ENCODE peak calls at places on chromosome 6, in eight cellular contexts. U is DMS79 treated with DMSO at 0.1 percent for 48 hours; P is AG10803; I is tibial artery; F is H54; V is sciatic nerve; L is kidney tubule cell; G is CD8-positive, alpha-beta memory T cell. Z is an unnamed sample.

GRCh38 chr6:157878039-157878438 is 55.0 kb downstream of the SNX9 start:
- DNase-seq in U (no peak), P (no peak), I (no peak), F (no peak), V (no peak), L (no peak), G (no peak), Z (no peak)

GRCh38 chr6:118506071-118506638 is 41.9 kb upstream of the PLN start:
- DNase-seq in U (no peak), P (no peak), I (no peak), F (no peak), V (no peak), L (no peak), G (no peak), Z (no peak)

GRCh38 chr6:113683968-113684367 is 173.2 kb upstream of the MARCKS start:
- DNase-seq in U (no peak), P (no peak), I (no peak), F (no peak), V (no peak), L (no peak), G (no peak), Z (no peak)

GRCh38 chr6:122712864-122713612 is 66.5 kb upstream of the FABP7 start:
- DNase-seq in U (no peak), P (no peak), I (no peak), F (no peak), V (no peak), L (no peak), G (no peak), Z (no peak)

GRCh38 chr6:52087498-52087999 is at the start of gene PKHD1:
- DNase-seq in U (no peak), P (peak; percentile 16), I (no peak), F (no peak), V (no peak), L (peak; percentile 98), G (no peak), Z (no peak)

GRCh38 chr6:96153775-96154174 is 138.0 kb downstream of the FUT9 start:
- DNase-seq in U (no peak), P (no peak), I (no peak), F (no peak), V (no peak), L (peak; percentile 11), G (no peak), Z (no peak)

GRCh38 chr6:164099535-164099982 is 685.0 kb downstream of the QKI start:
- DNase-seq in U (no peak), P (no peak), I (no peak), F (no peak), V (no peak), L (no peak), G (no peak), Z (no peak)

GRCh38 chr6:2108700-2109306 is 136.6 kb downstream of the GMDS start:
- DNase-seq in U (peak; percentile 68), P (no peak), I (no peak), F (no peak), V (no peak), L (no peak), G (no peak), Z (no peak)

GRCh38 chr6:11847515-11848244 is 69.1 kb upstream of the ADTRP start:
- DNase-seq in U (no peak), P (no peak), I (no peak), F (no peak), V (no peak), L (no peak), G (no peak), Z (no peak)

GRCh38 chr6:136464874-136465273 is 85.3 kb downstream of the MAP7 start:
- DNase-seq in U (no peak), P (no peak), I (no peak), F (no peak), V (no peak), L (peak; percentile 26), G (no peak), Z (no peak)

GRCh38 chr6:113361014-113361645 is 496.0 kb upstream of the MARCKS start:
- DNase-seq in U (no peak), P (peak; percentile 83), I (no peak), F (no peak), V (no peak), L (peak; percentile 83), G (no peak), Z (no peak)

GRCh38 chr6:168035661-168036616 is 38.5 kb downstream of the KIF25 start:
- DNase-seq in U (no peak), P (peak; percentile 8), I (no peak), F (no peak), V (peak; percentile 55), L (peak; percentile 28), G (no peak), Z (no peak)

GRCh38 chr6:22521035-22521434 is 48.3 kb upstream of the HDGFL1 start:
- DNase-seq in U (no peak), P (no peak), I (no peak), F (no peak), V (no peak), L (no peak), G (no peak), Z (no peak)

GRCh38 chr6:52328303-52328662 is 33.7 kb upstream of the PAQR8 start:
- DNase-seq in U (no peak), P (no peak), I (no peak), F (no peak), V (no peak), L (no peak), G (no peak), Z (no peak)

GRCh38 chr6:124964084-124964763 is 2.0 kb downstream of the RNF217 start:
- DNase-seq in U (no peak), P (peak; percentile 65), I (no peak), F (no peak), V (no peak), L (peak; percentile 21), G (no peak), Z (no peak)

GRCh38 chr6:144321839-144322591 is 36.9 kb downstream of the UTRN start:
- DNase-seq in U (no peak), P (peak; percentile 62), I (no peak), F (peak; percentile 47), V (no peak), L (peak; percentile 49), G (no peak), Z (no peak)

GRCh38 chr6:145761584-145761983 is 26.3 kb upstream of the EPM2A start:
- DNase-seq in U (no peak), P (no peak), I (no peak), F (no peak), V (no peak), L (no peak), G (no peak), Z (no peak)

GRCh38 chr6:159865226-159865920 is 25.4 kb upstream of the MAS1 start:
- DNase-seq in U (no peak), P (no peak), I (no peak), F (no peak), V (no peak), L (no peak), G (no peak), Z (no peak)

GRCh38 chr6:144033816-144034540 is 25.9 kb upstream of the PLAGL1 start:
- DNase-seq in U (no peak), P (peak; percentile 93), I (no peak), F (no peak), V (no peak), L (peak; percentile 70), G (no peak), Z (no peak)

GRCh38 chr6:52360028-52360427 is 1.9 kb upstream of the PAQR8 start:
- DNase-seq in U (no peak), P (no peak), I (no peak), F (no peak), V (no peak), L (no peak), G (no peak), Z (no peak)

GRCh38 chr6:1491025-1491424 is 101.6 kb downstream of the FOXF2 start:
- DNase-seq in U (no peak), P (no peak), I (no peak), F (no peak), V (no peak), L (no peak), G (no peak), Z (no peak)

GRCh38 chr6:48979085-48979484 is 484.0 kb downstream of the MMUT start:
- DNase-seq in U (no peak), P (no peak), I (no peak), F (no peak), V (no peak), L (no peak), G (no peak), Z (no peak)

GRCh38 chr6:137051790-137052472 is 7.2 kb upstream of the IL20RA start:
- DNase-seq in U (no peak), P (no peak), I (no peak), F (no peak), V (no peak), L (no peak), G (no peak), Z (no peak)

GRCh38 chr6:20319520-20320357 is 81.9 kb upstream of the E2F3 start:
- DNase-seq in U (no peak), P (no peak), I (no peak), F (no peak), V (no peak), L (no peak), G (peak; percentile 60), Z (no peak)

GRCh38 chr6:37049990-37050853 is 44.8 kb downstream of the FGD2 start:
- DNase-seq in U (no peak), P (no peak), I (peak; percentile 74), F (no peak), V (peak; percentile 75), L (no peak), G (peak; percentile 19), Z (no peak)

GRCh38 chr6:99013145-99013544 is 65.4 kb upstream of the FBXL4 start:
- DNase-seq in U (no peak), P (peak; percentile 87), I (no peak), F (peak; percentile 14), V (no peak), L (peak; percentile 100), G (no peak), Z (no peak)

Z was measured in chondrocyte.